ENCODE peak calls at places on chromosomes 4 and X, in ten cellular contexts. P, A, W, D, Y, S, T, X, R and G are unnamed samples.

GRCh38 chrX:56812515-56813105 is 83.6 kb downstream of the NBDY start:
- DNase-seq in T (no peak), S (no peak), A (no peak), Y (no peak), D (no peak), X (peak; percentile 2), R (no peak), W (no peak), P (no peak), G (no peak)

GRCh38 chr4:141002323-141002805 is 130.9 kb downstream of the RNF150 start:
- DNase-seq in P (no peak), A (no peak), R (peak; percentile 69), Y (no peak), T (no peak), X (no peak), W (no peak), S (no peak), D (no peak), G (no peak)

GRCh38 chr4:176547005-176547404 is 227.2 kb downstream of the SPCS3 start:
- DNase-seq in A (no peak), X (no peak), D (no peak), R (no peak), P (no peak), T (no peak), Y (no peak), S (peak; percentile 24), W (no peak), G (no peak)

GRCh38 chr4:55364691-55365346 is 18.8 kb downstream of the SRD5A3 start:
- DNase-seq in W (no peak), A (no peak), T (no peak), R (no peak), X (no peak), D (no peak), P (no peak), S (no peak), Y (no peak), G (no peak)

GRCh38 chr4:173237152-173237551 is 68.5 kb downstream of the GALNT7 start:
- DNase-seq in W (no peak), X (no peak), T (no peak), S (no peak), Y (no peak), A (no peak), P (no peak), R (no peak), D (peak; percentile 22), G (no peak)

GRCh38 chrX:70030242-70030823 is 19.4 kb downstream of the AWAT2 start:
- DNase-seq in P (no peak), X (peak; percentile 47), W (peak; percentile 61), S (no peak), R (no peak), A (peak; percentile 43), D (peak; percentile 52), Y (no peak), T (peak; percentile 7), G (no peak)

GRCh38 chr4:124947622-124948265 is 235.2 kb upstream of the ANKRD50 start:
- DNase-seq in A (no peak), X (no peak), Y (no peak), R (no peak), W (no peak), D (no peak), P (no peak), S (no peak), T (no peak), G (no peak)

GRCh38 chr4:89482248-89482647 is 174.6 kb upstream of the GPRIN3 start:
- DNase-seq in X (peak; percentile 29), Y (no peak), P (no peak), D (peak; percentile 61), T (peak; percentile 35), W (peak; percentile 71), R (no peak), S (no peak), A (no peak), G (no peak)

GRCh38 chr4:19944251-19944650 is 307.5 kb upstream of the SLIT2 start:
- DNase-seq in D (no peak), R (no peak), X (no peak), S (no peak), Y (no peak), T (no peak), P (no peak), A (no peak), W (no peak), G (no peak)

GRCh38 chrX:131746491-131746968 is 202.7 kb downstream of the OR13H1 start:
- DNase-seq in Y (no peak), W (peak; percentile 92), T (no peak), S (peak; percentile 87), P (no peak), X (peak; percentile 54), A (peak; percentile 86), D (peak; percentile 62), R (peak; percentile 93), G (no peak)

GRCh38 chrX:16603822-16604221 is 46.1 kb upstream of the S100G start:
- DNase-seq in D (no peak), S (no peak), T (peak; percentile 38), A (no peak), P (no peak), X (no peak), W (no peak), Y (no peak), R (no peak), G (no peak)

GRCh38 chr4:184807797-184808718 is 17.7 kb downstream of the ACSL1 start:
- DNase-seq in R (no peak), T (peak; percentile 85), P (no peak), D (no peak), S (no peak), A (peak; percentile 49), W (no peak), Y (peak; percentile 75), X (no peak), G (no peak)

GRCh38 chrX:11427082-11428033 is 134.1 kb downstream of the AMELX start:
- DNase-seq in S (peak; percentile 61), R (peak; percentile 82), Y (peak; percentile 76), P (peak; percentile 31), A (peak; percentile 43), D (peak; percentile 26), X (peak; percentile 75), T (no peak), W (no peak), G (no peak)

GRCh38 chr4:152590179-152591031 is 54.5 kb upstream of the FBXW7 start:
- DNase-seq in Y (no peak), W (no peak), S (no peak), T (no peak), D (peak; percentile 56), P (no peak), A (no peak), X (no peak), R (peak; percentile 69), G (peak; percentile 60)

GRCh38 chr4:154593868-154594267 is 3.3 kb upstream of the FGA start:
- DNase-seq in A (no peak), S (no peak), X (no peak), Y (no peak), D (no peak), T (no peak), R (no peak), P (no peak), W (no peak), G (no peak)

GRCh38 chrX:9995855-9996339 is 28.7 kb downstream of the CLDN34 start:
- DNase-seq in S (peak; percentile 77), Y (peak; percentile 87), P (peak; percentile 76), A (peak; percentile 89), T (peak; percentile 60), W (peak; percentile 88), X (peak; percentile 66), R (peak; percentile 92), D (peak; percentile 83), G (peak; percentile 94)

GRCh38 chr4:60822986-60823385 is 377.1 kb upstream of the ADGRL3 start:
- DNase-seq in S (no peak), A (no peak), P (no peak), T (no peak), R (no peak), W (no peak), D (no peak), X (no peak), Y (no peak), G (no peak)

DNA sequence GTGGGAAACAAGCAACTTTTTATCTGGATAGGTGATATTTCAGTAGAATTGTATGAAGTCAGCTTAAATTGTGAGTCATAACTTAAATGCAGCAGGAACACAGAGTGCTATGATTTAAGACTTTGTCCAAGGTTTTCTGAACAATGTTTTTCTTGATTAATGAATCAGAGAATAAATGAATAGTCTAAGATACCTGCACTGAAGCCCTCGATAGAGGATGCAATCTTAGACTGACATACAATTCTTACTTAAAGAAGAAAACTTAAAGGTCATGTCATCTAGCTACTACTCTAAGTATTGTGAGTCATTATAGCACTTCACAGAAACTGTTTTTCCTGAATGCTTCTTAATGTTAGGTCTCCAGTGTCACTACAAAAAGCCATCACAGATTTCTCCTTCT is 8.1 kb downstream of the ARHGEF38 start:
- DNase-seq in A (no peak), Y (no peak), D (no peak), X (no peak), S (no peak), W (no peak), T (no peak), P (no peak), R (no peak), G (no peak)
- TF ChIP-seq EP300 in A (no peak), Y (no peak), D (no peak), X (no peak), S (no peak), W (no peak), T (no peak), P (no peak), R (no peak), G (no peak)

GRCh38 chrX:153687121-153688039 is at the start of gene SLC6A8:
- DNase-seq in D (peak; percentile 87), R (peak; percentile 91), Y (peak; percentile 84), W (peak; percentile 67), T (peak; percentile 31), A (peak; percentile 74), P (peak; percentile 55), S (peak; percentile 65), X (peak; percentile 90), G (no peak)
- H3K4me3 ChIP-seq in D (peak within 1 kb of the TSS; percentile 56), R (peak within 1 kb of the TSS; percentile 57), Y (peak within 1 kb of the TSS; percentile 50), W (peak within 1 kb of the TSS; percentile 47), T (peak within 1 kb of the TSS; percentile 68), A (peak within 1 kb of the TSS; percentile 45), P (peak within 1 kb of the TSS; percentile 39), S (peak within 1 kb of the TSS; percentile 44), X (peak within 1 kb of the TSS; percentile 51), G (peak within 1 kb of the TSS; percentile 68)

DNA sequence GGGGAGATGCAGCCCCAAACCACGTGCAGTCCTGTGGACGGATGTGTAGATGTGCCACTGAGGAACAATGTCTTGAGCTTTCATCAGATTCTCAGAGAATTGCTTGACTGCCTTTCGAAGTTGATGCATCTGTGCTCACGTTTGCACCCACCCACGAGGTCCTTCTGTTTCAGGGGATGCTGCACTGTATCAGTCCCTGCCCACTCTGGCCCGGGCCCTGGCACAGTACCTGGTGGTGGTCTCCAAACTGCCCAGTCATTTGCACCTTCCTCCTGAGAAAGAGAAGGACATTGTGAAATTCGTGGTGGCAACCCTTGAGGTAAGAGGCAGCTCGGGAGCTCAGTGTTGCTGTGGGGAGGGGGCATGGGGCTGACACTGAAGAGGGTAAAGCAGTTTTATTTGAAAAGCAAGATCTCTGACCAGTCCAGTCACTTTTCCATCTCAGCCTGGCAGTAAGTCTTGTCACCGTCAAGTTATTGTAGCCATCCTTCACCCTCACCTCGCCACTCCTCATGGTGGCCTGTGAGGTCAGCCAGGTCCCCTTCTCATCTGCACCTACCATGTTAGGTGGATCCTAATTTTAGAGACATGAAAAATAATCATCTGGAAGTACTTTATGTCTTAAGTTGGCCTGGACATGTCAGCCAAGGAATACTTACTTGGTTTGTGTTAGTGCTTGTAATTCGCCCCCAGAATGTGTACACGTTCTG is 36.4 kb upstream of the MSANTD1 start:
- DNase-seq in X (no peak), A (no peak), T (no peak), W (no peak), S (no peak), P (no peak), Y (no peak), R (no peak), D (no peak), G (no peak)
- TF ChIP-seq EP300 in X (no peak), A (no peak), T (no peak), W (no peak), S (no peak), P (no peak), Y (no peak), R (no peak), D (no peak), G (no peak)

GRCh38 chr4:10140866-10141759 is 24.5 kb upstream of the WDR1 start:
- DNase-seq in T (no peak), W (no peak), D (no peak), S (no peak), R (no peak), A (no peak), X (peak; percentile 50), Y (no peak), P (no peak), G (no peak)
- H3K4me3 ChIP-seq in T (no peak overlapping the region), W (no peak overlapping the region), D (no peak overlapping the region), S (no peak overlapping the region), R (no peak overlapping the region), A (no peak overlapping the region), X (no peak overlapping the region), Y (no peak overlapping the region), P (no peak overlapping the region), G (no peak overlapping the region)